ENCODE peak calls at places on chromosomes 4 and X, in nine cellular contexts. M is heart left ventricle; Y is thoracic aorta; A is activated gamma-delta T cell; D is NCI-H774; K is AG04450; H is effector memory CD4-positive, alpha-beta T cell; Z is Calu3; J is amniotic stem cell. S is an unnamed sample.

GRCh38 chr4:40254961-40255721 is 58.3 kb downstream of the RHOH start:
- DNase-seq in A (no peak), M (no peak), J (peak), D (peak), H (no peak), K (no peak), Y (no peak), Z (no peak), S (no peak)

GRCh38 chr4:157221426-157221894 is 932 bp downstream of the GRIA2 start:
- DNase-seq in K (no peak), M (no peak), A (no peak), Y (no peak), J (no peak), H (no peak), D (peak), Z (no peak), S (no peak)

GRCh38 chr4:12636191-12636590 is 847.9 kb downstream of the RAB28 start:
- DNase-seq in K (no peak), Z (no peak), J (no peak), H (no peak), A (no peak), D (no peak), Y (no peak), M (no peak), S (no peak)

GRCh38 chrX:110847334-110847733 is 51.7 kb upstream of the CHRDL1 start:
- DNase-seq in K (peak), H (no peak), A (no peak), Y (no peak), Z (peak), J (peak), D (peak), M (no peak), S (no peak)

GRCh38 chrX:119690921-119691716 is 1.8 kb downstream of the SEPTIN6 start:
- DNase-seq in J (no peak), D (no peak), Y (no peak), Z (no peak), H (peak), M (no peak), K (no peak), A (no peak), S (no peak)

GRCh38 chr4:5700459-5700858 is 7.9 kb downstream of the EVC2 start:
- DNase-seq in Z (no peak), K (no peak), A (no peak), Y (no peak), M (no peak), D (no peak), H (no peak), J (no peak), S (no peak)

GRCh38 chr4:144355809-144356757 is 215.6 kb upstream of the GYPA start:
- DNase-seq in M (no peak), A (no peak), J (peak), D (no peak), Y (no peak), Z (peak), H (no peak), K (peak), S (no peak)

GRCh38 chrX:44012484-44013096 is 39.4 kb upstream of the NDP start:
- DNase-seq in Z (peak), M (no peak), H (no peak), J (peak), D (no peak), A (no peak), Y (peak), K (no peak), S (peak)

GRCh38 chr4:6688879-6689505 is 4.7 kb upstream of the S100P start:
- DNase-seq in M (no peak), A (peak), J (peak), D (no peak), H (peak), Y (no peak), Z (peak), K (peak), S (peak)

GRCh38 chr4:159540501-159540900 is 437.6 kb downstream of the RAPGEF2 start:
- DNase-seq in Z (no peak), H (no peak), M (no peak), K (no peak), J (no peak), A (no peak), Y (no peak), D (no peak), S (no peak)

GRCh38 chr4:94015956-94016355 is 187.4 kb downstream of the ATOH1 start:
- DNase-seq in Y (no peak), A (no peak), D (no peak), Z (no peak), H (no peak), J (no peak), M (no peak), K (no peak), S (no peak)

GRCh38 chrX:24069877-24070276 is 15.1 kb downstream of the EIF2S3 start:
- DNase-seq in M (no peak), A (no peak), Z (no peak), H (no peak), Y (no peak), J (no peak), D (no peak), K (no peak), S (no peak)

GRCh38 chr4:86664959-86665358 is 70.8 kb downstream of the PTPN13 start:
- DNase-seq in H (no peak), K (no peak), M (no peak), Y (no peak), A (no peak), Z (no peak), D (no peak), J (no peak), S (no peak)

GRCh38 chrX:39995457-39995856 is 102.3 kb downstream of the BCOR start:
- DNase-seq in H (no peak), A (no peak), M (no peak), J (no peak), D (no peak), K (no peak), Z (no peak), Y (no peak), S (no peak)

GRCh38 chr4:170089274-170089742 is 448 bp downstream of the AADAT start:
- DNase-seq in D (peak), A (no peak), H (no peak), J (peak), K (no peak), M (no peak), Y (no peak), Z (peak), S (no peak)

GRCh38 chr4:81913427-81913878 is 441.7 kb upstream of the RASGEF1B start:
- DNase-seq in A (no peak), J (no peak), K (peak), D (no peak), Y (no peak), H (peak), M (peak), Z (peak), S (peak)

GRCh38 chrX:51737062-51737461 is 6.2 kb upstream of the GSPT2 start:
- DNase-seq in J (no peak), Y (no peak), Z (no peak), K (no peak), M (no peak), H (no peak), A (no peak), D (no peak), S (no peak)

GRCh38 chr4:159227984-159228383 is 125.1 kb downstream of the RAPGEF2 start:
- DNase-seq in H (no peak), M (peak), Y (peak), K (peak), A (no peak), J (peak), Z (peak), D (no peak), S (no peak)

GRCh38 chr4:39655866-39656265 is 17.2 kb upstream of the SMIM14 start:
- DNase-seq in Y (no peak), Z (no peak), D (no peak), H (no peak), J (no peak), K (no peak), M (no peak), A (no peak), S (no peak)

GRCh38 chr4:179625391-179625790 is 2183.2 kb upstream of the AGA start:
- DNase-seq in H (no peak), J (peak), Y (no peak), D (no peak), K (peak), M (no peak), A (no peak), Z (no peak), S (no peak)